ENCODE peak calls at places on chromosomes 5 and 9, in nine cellular contexts. W is astrocyte of the spinal cord; S is EL; V is NCI-H146; O is fibroblast of lung; C is lung microvascular endothelial cell; I is stimulated activated CD8-positive, alpha-beta memory T cell treated with anti-CD3 and anti-CD28 coated beads, Interleukin-7, amount 100 ng/mL, for 24 hours; H is NCI-H446; T is stimulated activated naive CD8-positive, alpha-beta T cell treated with anti-CD3 and anti-CD28 coated beads, Interleukin-15, Interleukin-2, amounts not matched to agents 100 U/mL and 50 U/mL, for 24 hours. F is an unnamed sample.

GRCh38 chr5:132437604-132438275 is 52.8 kb downstream of the IRF1 start:
- DNase-seq in W (peak), H (no peak), I (no peak), C (no peak), V (no peak), S (peak), O (peak), T (peak), F (peak)

GRCh38 chr5:139955053-139955605 is 88.0 kb downstream of the NRG2 start:
- DNase-seq in I (no peak), H (no peak), T (no peak), V (no peak), W (no peak), S (no peak), C (no peak), O (no peak), F (no peak)

GRCh38 chr9:131651599-131651998 is 88.3 kb downstream of the RAPGEF1 start:
- DNase-seq in H (no peak), T (no peak), C (no peak), I (no peak), V (no peak), W (no peak), S (peak), O (peak), F (peak)

GRCh38 chr5:15956622-15957021 is 223.0 kb downstream of the MARCHF11 start:
- DNase-seq in V (no peak), H (no peak), O (no peak), S (no peak), W (no peak), T (no peak), I (no peak), C (no peak), F (no peak)

GRCh38 chr5:156201793-156202388 is 125.1 kb upstream of the SGCD start:
- DNase-seq in I (no peak), O (peak), T (no peak), V (no peak), C (no peak), S (no peak), W (peak), H (peak), F (peak)

GRCh38 chr9:85478847-85479246 is 262.9 kb downstream of the AGTPBP1 start:
- DNase-seq in I (no peak), W (no peak), C (no peak), V (no peak), S (no peak), T (no peak), H (no peak), O (no peak), F (no peak)

GRCh38 chr9:114238919-114239879 is 83.7 kb upstream of the ORM1 start:
- DNase-seq in S (peak), T (no peak), C (peak), W (peak), V (no peak), I (no peak), O (peak), H (no peak), F (no peak)

GRCh38 chr9:92508018-92508417 is 25.7 kb upstream of the ASPN start:
- DNase-seq in V (no peak), S (no peak), O (no peak), W (no peak), T (no peak), I (no peak), C (no peak), H (no peak), F (no peak)

GRCh38 chr9:14099737-14100136 is 214.2 kb downstream of the NFIB start:
- DNase-seq in C (no peak), H (no peak), V (no peak), I (no peak), T (no peak), O (no peak), S (no peak), W (no peak), F (no peak)

GRCh38 chr9:69097053-69097452 is 61.5 kb downstream of the FXN start:
- DNase-seq in T (no peak), H (no peak), V (no peak), W (peak), I (no peak), O (peak), S (peak), C (no peak), F (peak)

GRCh38 chr9:84169240-84169639 is 171.3 kb downstream of the SLC28A3 start:
- DNase-seq in S (peak), O (peak), W (peak), C (no peak), T (no peak), H (no peak), I (no peak), V (no peak), F (peak)

GRCh38 chr5:142544946-142545652 is 140.8 kb downstream of the FGF1 start:
- DNase-seq in T (no peak), W (peak), H (no peak), I (no peak), O (no peak), S (peak), V (no peak), C (no peak), F (no peak)

GRCh38 chr5:7872517-7873149 is 3.7 kb downstream of the MTRR start:
- DNase-seq in H (no peak), I (no peak), C (no peak), O (no peak), T (no peak), V (no peak), W (no peak), S (no peak), F (no peak)

GRCh38 chr5:23257656-23258055 is 249.8 kb upstream of the PRDM9 start:
- DNase-seq in S (no peak), O (peak), I (no peak), W (no peak), T (no peak), C (no peak), H (peak), V (no peak), F (peak)

GRCh38 chr9:92808726-92809451 is 44.3 kb upstream of the BICD2 start:
- DNase-seq in W (peak), T (peak), V (peak), I (no peak), H (no peak), S (peak), O (peak), C (peak), F (no peak)

GRCh38 chr9:105881654-105882349 is 187.5 kb downstream of the TMEM38B start:
- DNase-seq in V (peak), C (peak), H (peak), S (peak), T (peak), I (peak), W (peak), O (peak), F (peak)

GRCh38 chr5:97838214-97838613 is 655.2 kb upstream of the RIOK2 start:
- DNase-seq in H (peak), V (no peak), W (peak), T (no peak), I (no peak), O (peak), C (peak), S (peak), F (peak)

GRCh38 chr5:39968371-39968770 is 543.6 kb upstream of the DAB2 start:
- DNase-seq in C (no peak), S (no peak), V (no peak), T (no peak), H (no peak), O (no peak), W (no peak), I (no peak), F (no peak)

GRCh38 chr5:125612356-125613149 is 810.7 kb upstream of the GRAMD2B start:
- DNase-seq in S (no peak), T (no peak), H (peak), C (peak), W (no peak), I (no peak), V (peak), O (no peak), F (no peak)

GRCh38 chr9:91681461-91682305 is 258.1 kb upstream of the NFIL3 start:
- DNase-seq in H (peak), C (peak), V (no peak), W (peak), S (peak), O (peak), T (peak), I (peak), F (no peak)

GRCh38 chr5:135158982-135159381 is 125.0 kb upstream of the PITX1 start:
- DNase-seq in O (no peak), T (no peak), S (no peak), C (no peak), V (no peak), H (no peak), W (no peak), I (no peak), F (no peak)

GRCh38 chr5:14753947-14754346 is 89.4 kb downstream of the OTULIN start:
- DNase-seq in S (no peak), T (no peak), C (no peak), I (no peak), H (peak), O (peak), W (no peak), V (no peak), F (no peak)

GRCh38 chr5:119067338-119067737 is 3.5 kb upstream of the DMXL1 start:
- DNase-seq in C (no peak), W (no peak), O (no peak), T (no peak), I (no peak), V (no peak), H (no peak), S (no peak), F (no peak)

GRCh38 chr5:177111720-177112394 is 21.7 kb upstream of the NSD1 start:
- DNase-seq in O (peak), H (peak), I (peak), V (peak), C (peak), S (peak), W (no peak), T (peak), F (peak)

GRCh38 chr5:87850843-87851242 is 417.8 kb downstream of the TMEM161B start:
- DNase-seq in C (no peak), H (no peak), V (no peak), S (no peak), I (no peak), O (no peak), T (no peak), W (peak), F (peak)

GRCh38 chr5:112338681-112339337 is 80.3 kb downstream of the EPB41L4A start:
- DNase-seq in W (peak), I (no peak), T (no peak), C (peak), H (peak), S (peak), O (no peak), V (no peak), F (peak)

GRCh38 chr5:38447786-38448185 is 108.7 kb downstream of the LIFR start:
- DNase-seq in O (peak), V (no peak), C (no peak), I (no peak), W (no peak), H (no peak), T (no peak), S (no peak), F (no peak)

GRCh38 chr9:86515221-86515620 is 161.0 kb upstream of the TUT7 start:
- DNase-seq in H (no peak), S (no peak), W (no peak), I (no peak), T (no peak), O (no peak), V (no peak), C (no peak), F (no peak)